ENCODE peak calls at places on chromosome 14, in nine cellular contexts. Y is progenitor cell of endocrine pancreas, J is astrocyte of the hippocampus, N is MCF 10A, H is Kasumi-1, I is cardiac fibroblast, B is A549, U is mesenteric fat pad, V is SK-N-DZ. E is an unnamed sample.

GRCh38 chr14:30299915-30300314 is 259.0 kb upstream of the G2E3 start:
- DNase-seq in Y (no peak), J (peak), N (no peak), H (no peak), I (peak), B (no peak), U (no peak), V (no peak), E (no peak)

GRCh38 chr14:80356413-80356812 is 145.1 kb upstream of the DIO2 start:
- DNase-seq in Y (no peak), J (peak), N (peak), H (no peak), I (peak), B (peak), U (no peak), V (no peak), E (no peak)

GRCh38 chr14:65356327-65356836 is 56.1 kb upstream of the FUT8 start:
- DNase-seq in Y (no peak), J (peak), N (peak), H (no peak), I (peak), B (peak), U (no peak), V (no peak), E (no peak)

GRCh38 chr14:30330452-30330851 is 228.5 kb upstream of the G2E3 start:
- DNase-seq in Y (no peak), J (no peak), N (peak), H (no peak), I (peak), B (no peak), U (no peak), V (no peak), E (no peak)

GRCh38 chr14:71250791-71251190 is 343.5 kb downstream of the PCNX1 start:
- DNase-seq in Y (no peak), J (no peak), N (peak), H (no peak), I (no peak), B (no peak), U (no peak), V (no peak), E (no peak)

GRCh38 chr14:65689070-65689469 is 276.5 kb downstream of the FUT8 start:
- DNase-seq in Y (no peak), J (no peak), N (no peak), H (no peak), I (no peak), B (no peak), U (no peak), V (no peak), E (no peak)

GRCh38 chr14:104979758-104980591 is 1.8 kb upstream of the AHNAK2 start:
- DNase-seq in Y (no peak), J (peak), N (peak), H (no peak), I (peak), B (peak), U (no peak), V (no peak), E (no peak)

GRCh38 chr14:25090716-25091454 is 40.9 kb upstream of the STXBP6 start:
- DNase-seq in Y (no peak), J (peak), N (no peak), H (no peak), I (peak), B (peak), U (no peak), V (no peak), E (no peak)

GRCh38 chr14:92589213-92589852 is 75.8 kb downstream of the RIN3 start:
- DNase-seq in Y (no peak), J (peak), N (peak), H (peak), I (peak), B (peak), U (no peak), V (no peak), E (no peak)

GRCh38 chr14:35406090-35406489 is 1.5 kb upstream of the NFKBIA start:
- DNase-seq in Y (no peak), J (no peak), N (no peak), H (no peak), I (no peak), B (no peak), U (no peak), V (no peak), E (no peak)

GRCh38 chr14:23306412-23307145 is at the start of gene BCL2L2:
- DNase-seq in Y (peak), J (peak), N (peak), H (peak), I (peak), B (peak), U (peak), V (peak), E (peak)

GRCh38 chr14:22180045-22180444 is 409.0 kb downstream of the DAD1 start:
- DNase-seq in Y (no peak), J (no peak), N (no peak), H (no peak), I (no peak), B (no peak), U (no peak), V (no peak), E (no peak)

GRCh38 chr14:74652541-74652940 is 40.5 kb upstream of the LTBP2 start:
- DNase-seq in Y (no peak), J (no peak), N (peak), H (no peak), I (no peak), B (no peak), U (no peak), V (no peak), E (no peak)

GRCh38 chr14:50001999-50002925 is 109.4 kb downstream of the ARF6 start:
- DNase-seq in Y (no peak), J (no peak), N (no peak), H (peak), I (no peak), B (no peak), U (peak), V (no peak), E (no peak)

GRCh38 chr14:76267322-76268012 is 108.5 kb upstream of the ESRRB start:
- DNase-seq in Y (peak), J (peak), N (no peak), H (no peak), I (peak), B (no peak), U (no peak), V (peak), E (no peak)

GRCh38 chr14:97021001-97021400 is 223.8 kb downstream of the VRK1 start:
- DNase-seq in Y (no peak), J (no peak), N (no peak), H (peak), I (no peak), B (no peak), U (no peak), V (no peak), E (peak)

E was measured in GDM1.